ENCODE peak calls at places on chromosomes 5 and 9, in six cellular contexts. Y is NCI-H446; P is AG04450; C is HT1080; Z is activated naive CD4-positive, alpha-beta T cell treated with anti-CD3 and anti-CD28 coated beads for 36 hours; H is activated CD8-positive, alpha-beta memory T cell treated with anti-CD3 and anti-CD28 coated beads for 24 hours. T is an unnamed sample.

GRCh38 chr5:56313004-56313531 is 79.9 kb upstream of the ANKRD55 start:
- DNase-seq in H (no peak), P (no peak), Y (no peak), C (no peak), Z (peak), T (no peak)

GRCh38 chr9:127078988-127079387 is 43.4 kb downstream of the ANGPTL2 start:
- DNase-seq in H (peak), P (no peak), C (no peak), Y (no peak), Z (no peak), T (no peak)

GRCh38 chr5:37776826-37777225 is 63.0 kb downstream of the GDNF start:
- DNase-seq in Y (peak), Z (no peak), H (no peak), P (no peak), C (no peak), T (no peak)

GRCh38 chr9:970310-971002 is 6.0 kb upstream of the DMRT3 start:
- DNase-seq in C (no peak), Z (no peak), P (no peak), Y (no peak), H (no peak), T (no peak)

GRCh38 chr5:87103616-87104287 is 163.9 kb upstream of the RASA1 start:
- DNase-seq in P (no peak), Y (no peak), H (no peak), Z (no peak), C (no peak), T (peak)

GRCh38 chr5:10145922-10146321 is 103.8 kb downstream of the ATPSCKMT start:
- DNase-seq in P (peak), Z (no peak), H (no peak), Y (peak), C (peak), T (no peak)

GRCh38 chr5:15320896-15321295 is 179.1 kb upstream of the FBXL7 start:
- DNase-seq in Z (no peak), Y (no peak), C (no peak), P (no peak), H (no peak), T (no peak)

GRCh38 chr9:69760278-69760610 is 433 bp upstream of the PTAR1 start:
- DNase-seq in C (no peak), Z (no peak), H (no peak), P (no peak), Y (no peak), T (no peak)

GRCh38 chr9:7117676-7118561 is 360.1 kb downstream of the KDM4C start:
- DNase-seq in P (no peak), Z (no peak), H (no peak), C (no peak), Y (no peak), T (no peak)